ENCODE peak calls at places on chromosomes 2 and 18, in four cellular contexts. J is SK-N-SH, E is pancreas, D is body of pancreas. G is an unnamed sample.

GRCh38 chr2:47002480-47003381 is 87.1 kb upstream of the MCFD2 start:
- DNase-seq in J (peak), E (peak), D (no peak), G (peak)

GRCh38 chr2:112621792-112622527 is 23.8 kb upstream of the SLC20A1 start:
- DNase-seq in J (no peak), E (no peak), D (no peak), G (no peak)

GRCh38 chr2:192190474-192190873 is 4.3 kb downstream of the TMEFF2 start:
- DNase-seq in J (peak), E (no peak), D (no peak), G (no peak)

GRCh38 chr2:74334931-74335333 is 8.3 kb downstream of the SLC4A5 start:
- DNase-seq in J (peak), E (peak), D (peak), G (peak)

GRCh38 chr2:3459185-3460015 is 59.9 kb downstream of the ADI1 start:
- DNase-seq in J (peak), E (peak), D (peak), G (no peak)

GRCh38 chr2:20452551-20452950 is 5.7 kb downstream of the RHOB start:
- DNase-seq in J (no peak), E (no peak), D (peak), G (no peak)

GRCh38 chr2:136874258-136874657 is 108.9 kb downstream of the THSD7B start:
- DNase-seq in J (peak), E (no peak), D (no peak), G (peak)

GRCh38 chr2:66134113-66134730 is 300.7 kb upstream of the MEIS1 start:
- DNase-seq in J (no peak), E (no peak), D (no peak), G (no peak)

GRCh38 chr2:74738586-74738985 is 84.5 kb downstream of the SEMA4F start:
- DNase-seq in J (no peak), E (no peak), D (no peak), G (no peak)

GRCh38 chr2:230326453-230327417 is at the start of gene SP140L:
- DNase-seq in J (no peak), E (peak), D (peak), G (peak)

GRCh38 chr2:26330114-26330581 is 15.8 kb upstream of the SELENOI start:
- DNase-seq in J (peak), E (peak), D (peak), G (peak)

GRCh38 chr2:185668710-185669109 is 69.9 kb upstream of the FSIP2 start:
- DNase-seq in J (no peak), E (no peak), D (no peak), G (no peak)

GRCh38 chr18:3794537-3795348 is 344.8 kb downstream of the TGIF1 start:
- DNase-seq in J (no peak), E (no peak), D (peak), G (peak)

GRCh38 chr2:188032786-188033185 is 258.9 kb upstream of the GULP1 start:
- DNase-seq in J (no peak), E (no peak), D (no peak), G (no peak)
- TF ChIP-seq CTCF in J (no peak), E (no peak), D (no peak), G (no peak)

DNA sequence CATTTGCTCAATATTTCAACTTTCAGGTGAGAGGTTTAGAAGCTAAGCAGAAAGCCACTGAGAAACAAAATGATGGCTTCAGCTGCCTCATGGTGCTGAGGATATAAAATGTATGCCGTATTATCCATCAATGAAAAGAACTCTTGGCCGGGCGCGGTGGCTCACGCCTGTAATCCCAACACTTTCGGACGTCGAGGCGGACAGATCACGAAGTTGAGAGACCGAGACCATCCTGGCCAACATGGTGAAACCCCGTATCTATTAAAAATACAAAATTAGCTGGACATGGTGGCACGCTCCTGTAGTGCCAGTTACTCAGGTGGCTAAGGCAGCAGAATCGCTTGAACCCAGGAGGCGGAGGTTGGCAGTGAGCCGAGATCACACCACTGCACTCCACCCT is 6.0 kb upstream of the SYT4 start:
- DNase-seq in J (no peak), E (no peak), D (no peak), G (no peak)
- TF ChIP-seq CTCF in J (no peak), E (no peak), D (no peak), G (no peak)

GRCh38 chr18:74310411-74310810 is 5.2 kb upstream of the C18orf63 start:
- DNase-seq in J (no peak), E (no peak), D (no peak), G (no peak)
- TF ChIP-seq CTCF in J (peak), E (no peak), D (no peak), G (no peak)

GRCh38 chr2:24022324-24022974 is 12.6 kb downstream of the MFSD2B start:
- DNase-seq in J (no peak), E (no peak), D (no peak), G (no peak)
- TF ChIP-seq CTCF in J (no peak), E (no peak), D (no peak), G (no peak)

GRCh38 chr2:237956402-237956736 is 10.4 kb upstream of the UBE2F start:
- DNase-seq in J (peak), E (no peak), D (no peak), G (no peak)
- TF ChIP-seq CTCF in J (no peak), E (no peak), D (no peak), G (no peak)

GRCh38 chr2:210591663-210592062 is 35.3 kb downstream of the CPS1 start:
- DNase-seq in J (no peak), E (no peak), D (no peak), G (no peak)
- TF ChIP-seq CTCF in J (no peak), E (no peak), D (no peak), G (no peak)

GRCh38 chr18:76274470-76275289 is 220.4 kb downstream of the ZNF516 start:
- DNase-seq in J (peak), E (no peak), D (no peak), G (peak)
- TF ChIP-seq CTCF in J (no peak), E (peak), D (no peak), G (no peak)

GRCh38 chr18:36780748-36781147 is 48.1 kb downstream of the TPGS2 start:
- DNase-seq in J (no peak), E (no peak), D (no peak), G (no peak)
- TF ChIP-seq CTCF in J (no peak), E (no peak), D (no peak), G (no peak)

GRCh38 chr18:72086421-72086820 is 457.7 kb downstream of the CBLN2 start:
- DNase-seq in J (no peak), E (no peak), D (no peak), G (no peak)
- TF ChIP-seq CTCF in J (peak), E (peak), D (peak), G (peak)

DNA sequence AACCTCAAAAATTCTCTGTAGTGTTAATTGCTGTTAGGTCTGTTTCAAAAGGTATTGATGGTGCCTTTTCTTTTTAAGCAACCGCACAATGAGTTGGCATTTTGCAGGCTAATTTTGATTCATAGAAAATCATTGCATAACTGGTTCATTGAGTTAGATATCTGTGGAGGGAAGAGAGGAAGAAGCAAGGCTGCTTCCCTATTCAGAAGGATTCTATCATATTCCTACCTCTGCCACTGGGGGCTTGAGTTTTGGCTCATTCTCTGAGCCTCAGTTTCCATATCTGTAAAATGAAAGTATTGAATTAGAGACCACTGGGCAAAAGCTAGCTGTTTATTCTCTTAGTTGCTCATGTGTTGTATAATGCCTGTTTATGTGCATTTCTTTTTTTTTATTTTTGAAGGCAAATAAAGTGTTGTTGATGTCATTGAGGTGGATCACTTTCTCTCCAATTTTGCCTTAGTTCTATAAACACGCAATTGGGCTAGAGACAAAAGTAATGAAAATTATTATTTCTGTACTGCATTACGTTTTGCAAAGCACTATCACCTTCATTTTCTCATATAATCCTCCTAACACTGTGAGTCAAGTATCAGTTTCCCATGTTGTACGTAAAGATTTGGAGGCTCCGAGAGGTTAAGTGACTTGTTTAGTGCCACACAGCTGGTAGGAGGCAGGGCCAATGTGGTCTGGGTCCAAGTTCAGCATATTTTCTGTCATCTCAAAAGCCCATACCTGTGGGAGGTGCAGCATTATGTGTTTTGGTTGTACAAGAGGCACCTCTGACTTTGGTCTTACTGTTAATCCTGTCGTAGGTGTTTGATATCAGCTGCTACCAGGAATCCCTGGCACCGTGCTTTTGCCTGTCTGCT is 5.9 kb downstream of the TRIB2 start:
- DNase-seq in J (no peak), E (no peak), D (no peak), G (no peak)
- TF ChIP-seq CTCF in J (peak), E (no peak), D (no peak), G (no peak)